ENCODE peak calls at places on chromosomes 13 and 19, in seven cellular contexts. O is H9, Q is IMR-90, P is trophoblast cell, H is H1, G is mesenchymal stem cell, B is neuronal stem cell. I is an unnamed sample.

GRCh38 chr13:95123726-95124125 is 177.5 kb downstream of the ABCC4 start:
- DNase-seq in O (no peak), Q (no peak), H (no peak), P (no peak), G (no peak), B (no peak), I (no peak)

GRCh38 chr19:57978586-57979289 is 4.4 kb upstream of the C19orf18 start:
- DNase-seq in B (no peak), H (no peak), G (peak; percentile 32), P (no peak), O (no peak), Q (no peak), I (peak; percentile 37)

GRCh38 chr19:21423057-21424041 is 26.4 kb downstream of the ZNF493 start:
- DNase-seq in Q (no peak), G (no peak), P (no peak), B (no peak), O (no peak), H (no peak), I (no peak)

GRCh38 chr19:38944981-38945506 is 14.3 kb downstream of the MRPS12 start:
- DNase-seq in P (no peak), Q (no peak), B (no peak), H (no peak), G (no peak), O (no peak), I (no peak)

GRCh38 chr13:50037788-50038187 is 22.5 kb downstream of the KCNRG start:
- DNase-seq in G (no peak), O (no peak), Q (no peak), P (no peak), B (no peak), H (no peak), I (peak; percentile 91)

GRCh38 chr19:33450689-33451088 is 70.9 kb downstream of the PEPD start:
- DNase-seq in G (no peak), H (no peak), O (no peak), Q (no peak), B (no peak), P (no peak), I (no peak)

GRCh38 chr13:20721454-20722357 is 18.2 kb downstream of the IL17D start:
- DNase-seq in G (peak; percentile 46), Q (peak; percentile 79), H (no peak), O (peak; percentile 68), B (no peak), P (peak; percentile 97), I (peak; percentile 66)

GRCh38 chr13:112184851-112185371 is 118.0 kb downstream of the SOX1 start:
- DNase-seq in Q (no peak), H (no peak), P (no peak), B (no peak), O (no peak), G (no peak), I (no peak)

GRCh38 chr19:33456845-33457220 is 64.8 kb downstream of the PEPD start:
- DNase-seq in P (no peak), G (no peak), O (no peak), H (no peak), Q (no peak), B (no peak), I (no peak)

GRCh38 chr13:28530729-28531194 is 35.8 kb upstream of the FLT1 start:
- DNase-seq in B (no peak), G (peak; percentile 44), O (peak; percentile 72), P (no peak), H (no peak), Q (no peak), I (no peak)

GRCh38 chr19:33393286-33394005 is 19.9 kb downstream of the CEBPG start:
- DNase-seq in Q (no peak), O (no peak), G (no peak), P (no peak), B (no peak), H (no peak), I (no peak)

GRCh38 chr13:74132152-74132767 is 1.9 kb downstream of the KLF12 start:
- DNase-seq in G (peak; percentile 48), B (no peak), O (no peak), H (no peak), P (no peak), Q (peak; percentile 39), I (no peak)

GRCh38 chr19:10968527-10969081 is 7.8 kb downstream of the SMARCA4 start:
- DNase-seq in G (no peak), H (no peak), B (no peak), Q (no peak), O (no peak), P (no peak), I (no peak)

GRCh38 chr13:39013462-39013861 is 22.8 kb upstream of the STOML3 start:
- DNase-seq in G (no peak), H (no peak), Q (no peak), P (no peak), O (no peak), B (no peak), I (no peak)

GRCh38 chr19:30692517-30692870 is 320.3 kb downstream of the ZNF536 start:
- DNase-seq in G (no peak), Q (no peak), O (no peak), H (no peak), B (no peak), P (no peak), I (no peak)

GRCh38 chr13:50015263-50015662 is at the start of gene KCNRG:
- DNase-seq in O (no peak), P (no peak), H (no peak), Q (peak; percentile 39), G (peak; percentile 36), B (no peak), I (no peak)

GRCh38 chr19:51439021-51439465 is 19.2 kb downstream of the SIGLEC8 start:
- DNase-seq in H (no peak), O (peak; percentile 40), Q (no peak), G (no peak), P (no peak), B (no peak), I (peak; percentile 21)

DNA sequence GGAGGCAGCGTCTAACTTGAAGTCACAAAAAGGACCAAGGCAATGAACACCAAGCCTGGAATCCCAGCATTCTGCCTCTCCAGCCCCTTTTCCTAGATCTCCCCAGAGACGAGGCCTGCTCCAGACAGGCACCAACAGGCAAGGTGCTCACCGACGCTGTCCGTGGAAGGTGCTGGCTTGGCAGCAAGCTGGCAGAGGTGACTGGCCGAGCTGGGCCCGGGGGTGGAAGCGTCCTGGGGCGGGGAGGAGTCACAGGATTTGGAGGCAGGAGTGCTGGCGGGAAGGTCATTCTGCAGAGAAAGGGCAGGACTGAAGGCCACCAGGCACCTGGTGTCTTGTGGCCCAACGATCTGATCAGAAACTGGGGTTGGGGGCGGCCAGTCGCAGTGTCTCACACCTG is 18.2 kb downstream of the TLE2 start:
- DNase-seq in P (no peak), O (no peak), Q (no peak), B (no peak), G (no peak), H (no peak), I (no peak)
- H3K18ac ChIP-seq in P (no peak overlapping the region), O (no peak overlapping the region), Q (no peak overlapping the region), B (peak overlapping the region; percentile 11), G (no peak overlapping the region), H (no peak overlapping the region), I (no peak overlapping the region)

DNA sequence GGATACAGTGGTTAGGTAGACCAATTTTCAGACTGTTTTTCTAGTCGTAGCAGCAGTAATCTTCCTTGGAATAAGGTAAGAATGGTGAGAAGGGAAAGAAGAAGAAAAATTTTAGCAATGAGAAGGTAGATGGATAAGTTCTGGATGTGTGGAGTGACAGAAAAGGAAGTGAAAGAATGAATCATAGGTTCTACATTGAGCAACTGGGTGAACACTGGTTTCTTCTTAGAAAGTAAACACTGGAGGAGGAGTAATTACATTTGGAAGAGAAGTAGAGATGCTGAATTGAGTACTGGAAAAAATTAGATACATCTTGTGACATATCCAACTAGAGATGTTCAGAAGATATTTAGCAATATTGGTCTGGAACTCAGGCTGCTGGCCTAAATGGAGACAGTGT is 148.4 kb downstream of the GPC5 start:
- DNase-seq in H (no peak), Q (peak; percentile 9), B (no peak), G (peak; percentile 69), O (no peak), P (no peak), I (no peak)
- H3K18ac ChIP-seq in H (no peak overlapping the region), Q (no peak overlapping the region), B (no peak overlapping the region), G (no peak overlapping the region), O (no peak overlapping the region), P (no peak overlapping the region), I (no peak overlapping the region)

GRCh38 chr13:109919715-109920375 is 133.5 kb upstream of the IRS2 start:
- DNase-seq in G (no peak), Q (peak; percentile 34), P (no peak), H (no peak), O (no peak), B (no peak), I (peak; percentile 25)

GRCh38 chr13:109922518-109922917 is 136.1 kb upstream of the IRS2 start:
- DNase-seq in O (no peak), H (no peak), P (peak; percentile 29), Q (peak; percentile 44), B (no peak), G (no peak), I (no peak)

DNA sequence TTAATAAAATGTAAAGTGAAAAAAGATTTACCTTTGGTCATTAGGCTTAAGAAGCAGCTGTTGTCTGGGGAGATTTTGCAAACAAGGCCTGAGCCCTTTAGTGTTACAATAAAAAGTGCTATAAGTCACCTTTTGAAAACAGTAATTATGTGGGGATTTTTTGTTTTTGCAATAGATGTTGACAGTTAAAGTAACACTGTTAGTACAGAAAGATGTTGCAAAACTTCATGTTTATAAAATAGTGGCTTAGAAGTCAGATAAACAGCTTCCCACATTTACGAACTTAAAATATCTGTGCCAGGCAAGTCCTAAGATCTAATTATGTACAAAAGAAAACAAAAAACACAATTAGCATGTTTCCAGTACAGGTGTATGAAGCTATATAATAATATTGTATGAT is 138.0 kb upstream of the IRS2 start:
- DNase-seq in G (peak; percentile 43), B (no peak), O (no peak), Q (no peak), P (no peak), H (no peak), I (no peak)
- H3K18ac ChIP-seq in G (no peak overlapping the region), B (no peak overlapping the region), O (no peak overlapping the region), Q (no peak overlapping the region), P (no peak overlapping the region), H (no peak overlapping the region), I (no peak overlapping the region)

GRCh38 chr13:97339019-97339988 is 94.7 kb upstream of the RAP2A start:
- DNase-seq in B (no peak), O (no peak), G (peak; percentile 67), Q (peak; percentile 98), H (no peak), P (peak; percentile 55), I (no peak)
- H3K18ac ChIP-seq in B (no peak overlapping the region), O (no peak overlapping the region), G (peak overlapping the region; percentile 32), Q (peak overlapping the region; percentile 88), H (no peak overlapping the region), P (peak overlapping the region; percentile 13), I (no peak overlapping the region)